ENCODE peak calls at places on chromosome 4, in six cellular contexts. One of them, this sample, is unnamed.

GRCh38 chr4:143224255-143224654 is 39.5 kb downstream of the USP38 start:
- DNase-seq in heart left ventricle: no peak
- DNase-seq in uterus: no peak
- DNase-seq in brain microvascular endothelial cell: no peak
- DNase-seq in LNCaP clone FGC: no peak
- DNase-seq in fibroblast of mammary gland: no peak
- DNase-seq in this sample: no peak

GRCh38 chr4:6794189-6794588 is 11.7 kb downstream of the KIAA0232 start:
- DNase-seq in heart left ventricle: no peak
- DNase-seq in uterus: no peak
- DNase-seq in brain microvascular endothelial cell: no peak
- DNase-seq in LNCaP clone FGC: no peak
- DNase-seq in fibroblast of mammary gland: no peak
- DNase-seq in this sample: no peak

GRCh38 chr4:149549911-149550310 is 265.7 kb downstream of the IQCM start:
- DNase-seq in brain microvascular endothelial cell: no peak
- DNase-seq in heart left ventricle: peak; percentile 16
- DNase-seq in LNCaP clone FGC: peak; percentile 1
- DNase-seq in uterus: no peak
- DNase-seq in fibroblast of mammary gland: peak; percentile 11
- DNase-seq in this sample: no peak

GRCh38 chr4:7769936-7770674 is 169.6 kb downstream of the AFAP1 start:
- DNase-seq in heart left ventricle: no peak
- DNase-seq in fibroblast of mammary gland: peak; percentile 35
- DNase-seq in uterus: no peak
- DNase-seq in brain microvascular endothelial cell: no peak
- DNase-seq in LNCaP clone FGC: no peak
- DNase-seq in this sample: no peak

GRCh38 chr4:26787461-26788340 is 72.9 kb upstream of the STIM2 start:
- DNase-seq in uterus: peak; percentile 38
- DNase-seq in LNCaP clone FGC: peak; percentile 25
- DNase-seq in heart left ventricle: peak; percentile 42
- DNase-seq in fibroblast of mammary gland: peak; percentile 84
- DNase-seq in brain microvascular endothelial cell: peak; percentile 53
- DNase-seq in this sample: no peak

GRCh38 chr4:15920723-15921591 is 17.6 kb downstream of the FGFBP1 start:
- DNase-seq in heart left ventricle: no peak
- DNase-seq in fibroblast of mammary gland: peak; percentile 99
- DNase-seq in LNCaP clone FGC: no peak
- DNase-seq in brain microvascular endothelial cell: peak; percentile 100
- DNase-seq in uterus: peak; percentile 32
- DNase-seq in this sample: no peak

GRCh38 chr4:47510506-47511143 is 25.6 kb downstream of the ATP10D start:
- DNase-seq in fibroblast of mammary gland: peak; percentile 44
- DNase-seq in LNCaP clone FGC: no peak
- DNase-seq in heart left ventricle: no peak
- DNase-seq in uterus: no peak
- DNase-seq in brain microvascular endothelial cell: no peak
- DNase-seq in this sample: no peak

GRCh38 chr4:71545168-71545567 is 206.3 kb downstream of the SLC4A4 start:
- DNase-seq in fibroblast of mammary gland: peak; percentile 75
- DNase-seq in uterus: no peak
- DNase-seq in brain microvascular endothelial cell: peak; percentile 93
- DNase-seq in LNCaP clone FGC: no peak
- DNase-seq in heart left ventricle: no peak
- DNase-seq in this sample: no peak

GRCh38 chr4:69617083-69617694 is 22.3 kb downstream of the UGT2A2 start:
- DNase-seq in heart left ventricle: no peak
- DNase-seq in uterus: no peak
- DNase-seq in LNCaP clone FGC: peak; percentile 57
- DNase-seq in fibroblast of mammary gland: peak; percentile 43
- DNase-seq in brain microvascular endothelial cell: peak; percentile 45
- DNase-seq in this sample: no peak

GRCh38 chr4:169270156-169270809 is 473 bp downstream of the SH3RF1 start:
- DNase-seq in LNCaP clone FGC: no peak
- DNase-seq in heart left ventricle: peak; percentile 70
- DNase-seq in uterus: peak; percentile 46
- DNase-seq in brain microvascular endothelial cell: no peak
- DNase-seq in fibroblast of mammary gland: no peak
- DNase-seq in this sample: no peak

GRCh38 chr4:125368161-125368560 is 53.4 kb downstream of the FAT4 start:
- DNase-seq in heart left ventricle: no peak
- DNase-seq in LNCaP clone FGC: no peak
- DNase-seq in brain microvascular endothelial cell: no peak
- DNase-seq in uterus: no peak
- DNase-seq in fibroblast of mammary gland: peak; percentile 63
- DNase-seq in this sample: no peak

GRCh38 chr4:22233257-22233656 is 282.6 kb downstream of the ADGRA3 start:
- DNase-seq in heart left ventricle: no peak
- DNase-seq in fibroblast of mammary gland: no peak
- DNase-seq in LNCaP clone FGC: no peak
- DNase-seq in uterus: no peak
- DNase-seq in brain microvascular endothelial cell: no peak
- DNase-seq in this sample: no peak

GRCh38 chr4:102454981-102455690 is 46.0 kb upstream of the NFKB1 start:
- DNase-seq in heart left ventricle: no peak
- DNase-seq in fibroblast of mammary gland: no peak
- DNase-seq in uterus: no peak
- DNase-seq in LNCaP clone FGC: no peak
- DNase-seq in brain microvascular endothelial cell: no peak
- DNase-seq in this sample: no peak

GRCh38 chr4:119068529-119068962 is 67.1 kb upstream of the MYOZ2 start:
- DNase-seq in fibroblast of mammary gland: no peak
- DNase-seq in LNCaP clone FGC: no peak
- DNase-seq in brain microvascular endothelial cell: no peak
- DNase-seq in uterus: peak; percentile 40
- DNase-seq in heart left ventricle: no peak
- DNase-seq in this sample: no peak

GRCh38 chr4:74344031-74344430 is 20.9 kb upstream of the EREG start:
- DNase-seq in brain microvascular endothelial cell: no peak
- DNase-seq in LNCaP clone FGC: no peak
- DNase-seq in fibroblast of mammary gland: no peak
- DNase-seq in uterus: no peak
- DNase-seq in heart left ventricle: no peak
- DNase-seq in this sample: no peak

DNA sequence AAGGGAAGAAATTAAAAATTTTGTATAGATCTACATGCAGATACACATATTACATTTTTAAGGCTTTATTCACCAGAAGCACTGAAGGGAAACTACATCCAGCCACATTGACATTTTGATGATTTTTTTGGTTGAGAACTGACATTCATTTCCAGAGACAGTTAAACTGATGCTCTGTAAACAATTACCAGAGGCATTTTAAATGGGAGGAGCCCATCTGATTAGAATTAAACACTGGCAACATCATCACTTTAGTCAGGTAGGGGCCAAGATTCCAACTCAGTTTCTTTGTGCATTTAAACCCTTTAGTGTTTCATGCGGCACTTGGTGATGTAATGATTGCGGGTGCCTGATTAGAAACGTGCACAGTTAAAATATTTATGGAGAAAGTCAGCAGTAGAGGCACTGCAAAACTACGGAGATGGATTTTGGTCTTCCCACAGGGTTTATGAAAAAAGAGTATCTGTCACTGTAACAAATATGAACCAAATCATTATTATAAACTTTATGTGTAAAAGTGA is 16.1 kb downstream of the TNIP3 start:
- DNase-seq in fibroblast of mammary gland: peak; percentile 70
- DNase-seq in LNCaP clone FGC: no peak
- DNase-seq in brain microvascular endothelial cell: no peak
- DNase-seq in uterus: no peak
- DNase-seq in heart left ventricle: no peak
- DNase-seq in this sample: no peak
- H3K4me3 ChIP-seq in fibroblast of mammary gland: no peak overlapping the region
- H3K4me3 ChIP-seq in LNCaP clone FGC: no peak overlapping the region
- H3K4me3 ChIP-seq in brain microvascular endothelial cell: no peak overlapping the region
- H3K4me3 ChIP-seq in uterus: no peak overlapping the region
- H3K4me3 ChIP-seq in heart left ventricle: no peak overlapping the region
- H3K4me3 ChIP-seq in this sample: no peak overlapping the region

DNA sequence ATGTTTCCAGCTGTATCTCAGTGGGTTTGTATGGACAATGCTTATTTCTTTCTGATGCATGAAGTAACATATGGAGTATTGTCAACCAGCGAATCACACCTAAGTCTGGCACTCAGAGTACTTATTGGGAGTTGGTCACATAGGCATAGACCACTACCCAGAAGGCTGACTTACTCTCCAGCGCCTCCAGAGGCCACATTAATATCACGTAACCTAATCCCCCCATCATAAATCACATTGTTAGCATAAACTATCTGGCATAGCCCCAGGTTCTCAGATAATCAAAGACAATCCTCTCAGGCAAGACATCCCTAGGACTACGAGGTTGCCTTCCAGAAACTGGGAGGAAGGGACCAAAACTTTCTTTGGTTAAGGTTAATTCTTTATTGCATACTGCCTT is 560.5 kb upstream of the PABPC4L start:
- DNase-seq in fibroblast of mammary gland: no peak
- DNase-seq in LNCaP clone FGC: no peak
- DNase-seq in brain microvascular endothelial cell: no peak
- DNase-seq in uterus: no peak
- DNase-seq in heart left ventricle: no peak
- DNase-seq in this sample: no peak
- TF ChIP-seq CTCF in fibroblast of mammary gland: no peak
- TF ChIP-seq CTCF in LNCaP clone FGC: peak; percentile 3
- TF ChIP-seq CTCF in brain microvascular endothelial cell: peak; percentile 34
- TF ChIP-seq CTCF in uterus: no peak
- TF ChIP-seq CTCF in heart left ventricle: no peak
- TF ChIP-seq CTCF in this sample: no peak

GRCh38 chr4:98656443-98656842 is 2.0 kb downstream of the TSPAN5 start:
- DNase-seq in brain microvascular endothelial cell: no peak
- DNase-seq in fibroblast of mammary gland: no peak
- DNase-seq in LNCaP clone FGC: no peak
- DNase-seq in heart left ventricle: no peak
- DNase-seq in uterus: no peak
- DNase-seq in this sample: no peak
- H3K4me3 ChIP-seq in brain microvascular endothelial cell: peak overlapping the region; percentile 93
- H3K4me3 ChIP-seq in fibroblast of mammary gland: peak overlapping the region; percentile 97
- H3K4me3 ChIP-seq in LNCaP clone FGC: no peak overlapping the region
- H3K4me3 ChIP-seq in heart left ventricle: no peak overlapping the region
- H3K4me3 ChIP-seq in uterus: peak overlapping the region; percentile 90
- H3K4me3 ChIP-seq in this sample: peak overlapping the region; percentile 18

DNA sequence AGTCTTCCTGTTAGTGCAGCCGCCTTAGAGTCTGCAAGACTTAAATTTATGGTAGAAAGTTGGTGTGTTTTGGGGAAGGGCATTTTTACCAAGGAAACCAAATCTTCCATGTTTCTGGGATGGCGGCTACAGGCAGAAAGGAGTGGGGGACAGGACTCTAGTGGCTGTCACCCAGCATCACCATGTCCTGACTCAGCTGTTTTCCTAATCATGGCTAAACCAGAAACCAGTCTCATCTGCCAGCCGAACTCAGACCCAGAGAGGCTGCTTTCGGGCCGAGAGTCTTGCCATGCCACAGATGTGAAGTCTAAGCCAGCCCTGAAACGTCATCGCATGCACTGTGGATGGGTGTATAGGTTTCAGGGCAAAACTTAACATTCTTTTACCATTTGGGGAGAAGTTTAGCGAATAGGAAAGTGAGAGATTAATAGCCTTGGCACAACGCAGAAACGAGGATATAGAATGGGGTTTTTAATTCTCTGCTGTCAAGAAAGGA is 109.6 kb downstream of the ENPP6 start:
- DNase-seq in uterus: no peak
- DNase-seq in heart left ventricle: no peak
- DNase-seq in brain microvascular endothelial cell: no peak
- DNase-seq in LNCaP clone FGC: no peak
- DNase-seq in fibroblast of mammary gland: no peak
- DNase-seq in this sample: no peak
- TF ChIP-seq CTCF in uterus: no peak
- TF ChIP-seq CTCF in heart left ventricle: no peak
- TF ChIP-seq CTCF in brain microvascular endothelial cell: no peak
- TF ChIP-seq CTCF in LNCaP clone FGC: no peak
- TF ChIP-seq CTCF in fibroblast of mammary gland: no peak
- TF ChIP-seq CTCF in this sample: no peak

This sample was measured in vagina.